ENCODE peak calls at places on chromosomes 7 and 10, in four cellular contexts. K, T, M and H are unnamed samples.

GRCh38 chr7:50268990-50269389 is 35.5 kb upstream of the IKZF1 start:
- DNase-seq in K (no peak), T (no peak), M (no peak), H (no peak)

GRCh38 chr7:148175512-148175911 is 415.1 kb upstream of the C7orf33 start:
- DNase-seq in K (no peak), T (no peak), M (no peak), H (no peak)

GRCh38 chr7:65216469-65216868 is 157.2 kb upstream of the ZNF92 start:
- DNase-seq in K (peak; percentile 52), T (no peak), M (no peak), H (peak; percentile 63)

GRCh38 chr10:69413221-69413865 is 3.4 kb downstream of the TACR2 start:
- DNase-seq in K (peak; percentile 41), T (peak; percentile 59), M (no peak), H (peak; percentile 49)

GRCh38 chr7:43895847-43896415 is 10.5 kb downstream of the URGCP start:
- DNase-seq in K (no peak), T (no peak), M (no peak), H (no peak)

GRCh38 chr10:123974406-123974805 is 82.8 kb upstream of the CPXM2 start:
- DNase-seq in K (no peak), T (peak; percentile 92), M (no peak), H (no peak)

GRCh38 chr7:21945374-21946227 is at the start of gene CDCA7L:
- DNase-seq in K (no peak), T (peak; percentile 72), M (peak; percentile 32), H (peak; percentile 88)

GRCh38 chr7:149097088-149097487 is 6.6 kb upstream of the ZNF786 start:
- DNase-seq in K (no peak), T (no peak), M (no peak), H (no peak)

GRCh38 chr7:94054130-94054529 is 50.0 kb upstream of the BET1 start:
- DNase-seq in K (no peak), T (no peak), M (no peak), H (no peak)

GRCh38 chr7:108030536-108030935 is 27.6 kb upstream of the LAMB1 start:
- DNase-seq in K (no peak), T (no peak), M (no peak), H (no peak)

DNA sequence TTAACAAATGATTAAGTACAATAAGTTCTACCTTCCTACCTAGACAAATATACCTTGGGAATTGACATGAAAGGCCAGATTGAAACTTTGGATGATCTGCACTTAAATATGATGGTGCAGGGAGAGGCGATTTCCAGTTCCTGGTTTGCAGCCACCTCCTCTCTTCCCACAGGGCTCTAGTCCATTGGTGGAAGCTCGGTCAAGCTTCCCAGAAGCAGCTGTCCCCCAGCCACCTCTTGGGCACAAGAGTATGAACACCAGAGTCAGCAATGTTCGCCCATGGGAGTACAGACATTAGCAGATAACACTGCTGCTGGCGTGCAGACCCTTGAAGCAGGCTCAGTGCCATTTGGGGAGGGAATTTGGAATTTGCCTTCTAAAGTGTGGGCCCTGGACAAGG is 1.5 kb upstream of the CPVL start:
- DNase-seq in K (no peak), T (no peak), M (no peak), H (no peak)
- H3K4me2 ChIP-seq in K (no peak overlapping the region), T (no peak overlapping the region), M (no peak overlapping the region), H (no peak overlapping the region)

GRCh38 chr10:52906046-52906445 is 133.5 kb upstream of the MBL2 start:
- DNase-seq in K (no peak), T (no peak), M (no peak), H (no peak)

GRCh38 chr10:52908483-52908882 is 135.9 kb upstream of the MBL2 start:
- DNase-seq in K (no peak), T (no peak), M (no peak), H (no peak)

DNA sequence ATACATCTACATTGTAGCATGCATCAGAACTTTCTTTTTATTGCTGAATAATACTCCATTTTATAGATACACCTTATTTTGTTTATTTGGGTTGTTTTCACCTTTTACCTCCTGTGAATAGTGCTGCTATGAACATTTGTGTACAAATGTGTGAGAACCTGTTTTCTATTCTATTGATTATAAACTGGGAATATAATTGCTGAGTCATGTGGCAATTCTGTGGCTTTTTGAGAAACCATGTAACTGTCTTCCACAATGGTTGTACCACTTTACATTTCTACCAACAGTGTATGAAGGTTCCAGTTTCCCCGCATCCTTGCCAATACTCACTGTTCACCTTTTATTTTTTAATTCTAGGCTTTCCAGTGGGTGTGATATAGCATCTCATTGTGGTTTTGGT is 138.6 kb upstream of the MBL2 start:
- DNase-seq in K (no peak), T (no peak), M (no peak), H (no peak)
- TF ChIP-seq SRF in K (no peak), T (no peak), M (no peak), H (no peak)

GRCh38 chr10:71429304-71429703 is 32.6 kb downstream of the CDH23 start:
- DNase-seq in K (no peak), T (no peak), M (no peak), H (no peak)

GRCh38 chr10:71426058-71426605 is 29.4 kb downstream of the CDH23 start:
- DNase-seq in K (no peak), T (no peak), M (no peak), H (peak; percentile 33)

GRCh38 chr10:71424496-71425194 is 27.9 kb downstream of the CDH23 start:
- DNase-seq in K (no peak), T (no peak), M (no peak), H (peak; percentile 43)

GRCh38 chr10:71429929-71430328 is 33.2 kb downstream of the CDH23 start:
- DNase-seq in K (no peak), T (peak; percentile 48), M (no peak), H (peak; percentile 53)

GRCh38 chr10:71427246-71427645 is 30.5 kb downstream of the CDH23 start:
- DNase-seq in K (no peak), T (no peak), M (no peak), H (no peak)
- TF ChIP-seq ATF2 in K (no peak), T (no peak), M (no peak), H (no peak)

GRCh38 chr10:90919683-90920574 is 958 bp downstream of the ANKRD1 start:
- DNase-seq in K (no peak), T (no peak), M (no peak), H (no peak)
- H3K4me2 ChIP-seq in K (peak overlapping the region; percentile 70), T (no peak overlapping the region), M (no peak overlapping the region), H (no peak overlapping the region)

GRCh38 chr10:42953684-42954674 is 122.9 kb upstream of the RET start:
- DNase-seq in K (no peak), T (no peak), M (no peak), H (no peak)
- TF ChIP-seq SRF in K (no peak), T (no peak), M (no peak), H (no peak)

GRCh38 chr10:72053690-72054089 is 34.7 kb downstream of the SPOCK2 start:
- DNase-seq in K (no peak), T (no peak), M (no peak), H (no peak)

GRCh38 chr10:72058347-72058898 is 29.9 kb downstream of the SPOCK2 start:
- DNase-seq in K (no peak), T (no peak), M (no peak), H (no peak)

GRCh38 chr10:72058989-72059842 is 29.1 kb downstream of the SPOCK2 start:
- DNase-seq in K (no peak), T (no peak), M (no peak), H (no peak)

GRCh38 chr10:72056932-72057751 is 31.2 kb downstream of the SPOCK2 start:
- DNase-seq in K (peak; percentile 84), T (no peak), M (no peak), H (no peak)

DNA sequence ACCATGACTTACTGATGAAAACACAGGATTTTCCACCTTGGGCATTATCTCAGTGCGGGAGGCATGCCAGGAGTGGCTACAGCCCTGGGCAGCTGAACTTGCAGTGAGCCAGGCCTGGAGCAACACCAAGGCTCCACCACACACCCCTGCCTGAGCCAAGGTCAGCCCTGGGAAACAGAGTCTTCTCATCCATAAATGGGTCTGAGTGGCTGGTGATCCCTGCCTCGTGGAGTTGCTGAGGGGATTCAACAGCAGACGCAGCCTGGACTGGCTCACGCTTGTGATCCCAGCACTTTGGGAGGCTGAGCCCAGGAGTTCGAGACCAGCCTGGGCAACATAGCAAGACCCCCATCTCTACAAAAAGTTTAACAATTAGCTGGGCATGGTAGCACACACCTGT is 32.2 kb downstream of the SPOCK2 start:
- DNase-seq in K (no peak), T (no peak), M (no peak), H (no peak)
- TF ChIP-seq ATF2 in K (no peak), T (no peak), M (no peak), H (no peak)

GRCh38 chr7:1225462-1226154 is 7.1 kb upstream of the UNCX start:
- DNase-seq in K (no peak), T (peak; percentile 81), M (no peak), H (no peak)
- H3K4me2 ChIP-seq in K (no peak overlapping the region), T (no peak overlapping the region), M (no peak overlapping the region), H (no peak overlapping the region)

DNA sequence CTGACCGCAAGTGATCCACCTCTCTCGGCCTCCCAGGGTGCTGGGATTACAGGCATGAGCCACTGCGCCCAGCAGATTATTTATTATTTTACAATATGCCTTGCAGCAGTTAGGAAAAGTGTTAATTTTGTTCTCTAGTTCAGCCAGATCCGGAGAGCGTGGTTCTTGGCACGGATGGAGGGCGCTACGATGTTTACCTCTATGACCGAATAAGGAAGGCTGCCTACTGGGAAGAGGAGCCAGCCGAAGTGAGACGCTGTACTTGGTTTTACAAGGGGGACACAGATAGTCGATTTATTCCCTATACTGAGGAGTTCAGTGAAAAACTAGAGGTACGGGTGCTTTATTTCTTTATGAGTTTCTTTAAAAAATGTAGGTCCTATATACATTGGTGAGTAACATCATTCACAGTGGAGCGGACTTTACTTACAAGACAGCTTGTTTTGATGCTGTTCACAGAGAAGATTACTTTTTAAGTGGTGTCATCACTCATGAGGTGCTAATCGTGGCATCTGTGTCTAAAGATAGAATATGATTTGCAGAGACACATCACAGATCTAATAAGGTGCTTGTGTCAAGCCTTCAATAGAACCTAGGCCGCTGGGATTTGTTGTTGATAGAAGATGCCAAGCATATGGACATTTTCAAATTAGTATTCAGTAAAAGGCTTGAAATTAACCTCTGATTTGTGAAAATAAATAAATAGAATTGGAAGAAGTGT is 11.6 kb downstream of the SEC23IP start:
- DNase-seq in K (no peak), T (no peak), M (no peak), H (no peak)
- TF ChIP-seq SRF in K (no peak), T (no peak), M (no peak), H (no peak)

DNA sequence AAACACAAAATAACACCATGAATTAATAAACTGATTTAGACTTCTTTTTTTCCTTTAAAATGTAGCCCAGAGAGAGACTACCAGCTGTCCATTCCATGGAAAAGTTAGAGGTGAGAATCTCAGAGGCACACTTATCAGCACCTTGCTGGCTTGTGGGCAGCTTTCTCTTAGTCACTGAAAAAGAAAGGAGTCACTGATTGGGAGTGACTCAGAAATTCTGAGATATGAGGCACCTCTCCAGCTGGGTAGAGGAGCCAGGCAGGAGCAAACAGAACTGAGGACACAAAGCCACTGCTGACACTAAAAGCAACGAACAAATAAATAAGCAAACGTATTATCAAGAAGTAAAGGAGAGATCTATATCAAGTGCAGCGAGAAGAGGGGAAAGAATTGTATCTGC is 310.6 kb downstream of the PARD3 start:
- DNase-seq in K (peak; percentile 26), T (no peak), M (no peak), H (no peak)
- TF ChIP-seq ATF2 in K (no peak), T (no peak), M (no peak), H (no peak)

GRCh38 chr10:75395171-75395954 is 6.2 kb downstream of the ZNF503 start:
- DNase-seq in K (no peak), T (peak; percentile 92), M (no peak), H (no peak)
- H3K4me2 ChIP-seq in K (no peak overlapping the region), T (peak overlapping the region; percentile 51), M (no peak overlapping the region), H (peak overlapping the region; percentile 96)